ENCODE peak calls at places on chromosomes 7 and 10, in four cellular contexts. O is cardiac muscle cell, J is colonic mucosa, N is left ventricle myocardium inferior. S is an unnamed sample.

GRCh38 chr7:155104913-155105312 is 34.8 kb downstream of the HTR5A start:
- DNase-seq in O (no peak), J (peak; percentile 37), N (no peak), S (no peak)

GRCh38 chr10:30270247-30270646 is 78.8 kb downstream of the MTPAP start:
- DNase-seq in O (peak; percentile 14), J (no peak), N (no peak), S (no peak)

GRCh38 chr7:72343991-72344390 is 68.1 kb downstream of the CALN1 start:
- DNase-seq in O (no peak), J (no peak), N (no peak), S (no peak)

GRCh38 chr10:77513783-77514331 is 123.8 kb downstream of the KCNMA1 start:
- DNase-seq in O (peak; percentile 70), J (peak; percentile 32), N (no peak), S (no peak)

GRCh38 chr10:60479305-60480020 is 89.8 kb upstream of the ANK3 start:
- DNase-seq in O (no peak), J (no peak), N (no peak), S (no peak)

GRCh38 chr7:6160191-6160623 is 112.2 kb downstream of the CYTH3 start:
- DNase-seq in O (peak; percentile 88), J (peak; percentile 35), N (peak; percentile 69), S (peak; percentile 64)

GRCh38 chr10:124640538-124641231 is 103.5 kb downstream of the FAM53B start:
- DNase-seq in O (peak; percentile 11), J (no peak), N (no peak), S (no peak)

GRCh38 chr10:63765126-63765525 is 243.9 kb downstream of the REEP3 start:
- DNase-seq in O (no peak), J (no peak), N (no peak), S (no peak)

GRCh38 chr7:26440993-26441636 is 149.5 kb downstream of the SNX10 start:
- DNase-seq in O (no peak), J (no peak), N (no peak), S (no peak)

GRCh38 chr10:95229724-95230627 is 35.9 kb downstream of the ACSM6 start:
- DNase-seq in O (peak; percentile 94), J (no peak), N (no peak), S (no peak)

GRCh38 chr10:113103131-113103830 is 153.2 kb downstream of the TCF7L2 start:
- DNase-seq in O (peak; percentile 38), J (no peak), N (no peak), S (no peak)

GRCh38 chr7:131021902-131022301 is 287.9 kb upstream of the KLF14 start:
- DNase-seq in O (no peak), J (no peak), N (no peak), S (no peak)

GRCh38 chr7:6628045-6628444 is 9.1 kb upstream of the ZNF316 start:
- DNase-seq in O (no peak), J (no peak), N (no peak), S (no peak)

GRCh38 chr10:99906470-99906869 is 103.3 kb downstream of the DNMBP start:
- DNase-seq in O (peak; percentile 76), J (no peak), N (no peak), S (no peak)

GRCh38 chr7:106114735-106115383 is 2.7 kb upstream of the SYPL1 start:
- DNase-seq in O (no peak), J (no peak), N (no peak), S (no peak)

GRCh38 chr7:115822380-115822779 is 208.2 kb downstream of the TFEC start:
- DNase-seq in O (no peak), J (no peak), N (no peak), S (no peak)

GRCh38 chr7:2241580-2242540 is at the start of the genes MRM2 and NUDT1:
- DNase-seq in O (peak; percentile 77), J (peak; percentile 90), N (peak; percentile 85), S (peak; percentile 77)

GRCh38 chr10:49429458-49429857 is 33.6 kb upstream of the DRGX start:
- DNase-seq in O (no peak), J (no peak), N (no peak), S (no peak)

GRCh38 chr7:16695621-16696237 is 49.7 kb downstream of the BZW2 start:
- DNase-seq in O (peak; percentile 78), J (peak; percentile 55), N (no peak), S (no peak)

GRCh38 chr7:86846494-86847190 is 202.9 kb downstream of the GRM3 start:
- DNase-seq in O (no peak), J (peak; percentile 73), N (no peak), S (no peak)

GRCh38 chr10:100908378-100908777 is 4.4 kb upstream of the SLF2 start:
- DNase-seq in O (no peak), J (no peak), N (no peak), S (no peak)

GRCh38 chr7:69418865-69419670 is 179.2 kb upstream of the AUTS2 start:
- DNase-seq in O (no peak), J (no peak), N (no peak), S (no peak)

GRCh38 chr10:80699602-80700039 is 161.9 kb downstream of the SH2D4B start:
- DNase-seq in O (peak; percentile 73), J (peak; percentile 82), N (peak; percentile 74), S (peak; percentile 86)

GRCh38 chr7:40918701-40919271 is 784.0 kb downstream of the SUGCT start:
- DNase-seq in O (peak; percentile 34), J (no peak), N (no peak), S (no peak)

GRCh38 chr7:156224441-156225225 is 412.4 kb upstream of the SHH start:
- DNase-seq in O (no peak), J (no peak), N (no peak), S (no peak)

GRCh38 chr7:30975257-30975899 is 11.6 kb downstream of the GHRHR start:
- DNase-seq in O (no peak), J (peak; percentile 9), N (no peak), S (no peak)

GRCh38 chr7:99379043-99379577 is 4.6 kb downstream of the ARPC1B start:
- DNase-seq in O (peak; percentile 94), J (peak; percentile 54), N (peak; percentile 67), S (no peak)

GRCh38 chr10:59905735-59906416 is 480 bp downstream of the CCDC6 start:
- DNase-seq in O (no peak), J (no peak), N (no peak), S (no peak)

GRCh38 chr10:7239312-7239985 is 171.4 kb downstream of the SFMBT2 start:
- DNase-seq in O (no peak), J (no peak), N (no peak), S (no peak)

GRCh38 chr10:131874991-131875451 is 25.8 kb upstream of the PPP2R2D start:
- DNase-seq in O (peak; percentile 88), J (peak; percentile 72), N (peak; percentile 66), S (peak; percentile 64)

GRCh38 chr7:85074-85945 is 107.1 kb upstream of the FAM20C start:
- DNase-seq in O (peak; percentile 70), J (no peak), N (peak; percentile 44), S (no peak)

GRCh38 chr10:90175161-90175681 is 473.8 kb downstream of the KIF20B start:
- DNase-seq in O (peak; percentile 46), J (peak; percentile 18), N (peak; percentile 54), S (no peak)

GRCh38 chr10:30456262-30456661 is 22.3 kb downstream of the MAP3K8 start:
- DNase-seq in O (no peak), J (peak; percentile 44), N (peak; percentile 22), S (no peak)

GRCh38 chr7:141416691-141417268 is 134.4 kb upstream of the AGK start:
- DNase-seq in O (no peak), J (no peak), N (no peak), S (no peak)

GRCh38 chr10:36163827-36164226 is 521.7 kb upstream of the FZD8 start:
- DNase-seq in O (peak; percentile 47), J (no peak), N (no peak), S (no peak)
- H3K27ac ChIP-seq in O (peak overlapping the region; percentile 67), J (no peak overlapping the region), N (no peak overlapping the region), S (no peak overlapping the region)

DNA sequence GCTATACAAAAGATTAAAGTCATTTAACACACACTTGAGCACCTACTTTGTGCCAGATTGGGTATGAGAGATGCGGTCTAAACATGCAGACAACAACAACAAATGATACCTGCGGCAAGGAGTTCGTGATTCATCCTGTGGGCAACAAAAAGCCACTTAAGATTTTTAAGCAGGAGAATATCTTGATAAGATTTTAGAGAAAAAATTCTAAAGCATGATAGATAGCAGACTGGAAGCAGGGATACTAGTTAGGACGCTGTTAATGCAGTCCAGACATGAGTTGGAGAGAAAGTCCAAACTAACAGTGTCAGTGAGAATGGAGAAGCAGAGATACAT is 1.6 kb upstream of the KBTBD2 start:
- DNase-seq in O (no peak), J (no peak), N (no peak), S (no peak)
- H3K4me3 ChIP-seq in O (no peak overlapping the region), J (no peak overlapping the region), N (peak overlapping the region; percentile 84), S (no peak overlapping the region)

GRCh38 chr7:66810716-66811115 is 70.2 kb downstream of the RABGEF1 start:
- DNase-seq in O (no peak), J (no peak), N (no peak), S (no peak)
- H3K27ac ChIP-seq in O (no peak overlapping the region), J (no peak overlapping the region), N (no peak overlapping the region), S (no peak overlapping the region)

GRCh38 chr10:82953909-82954308 is 1078.9 kb downstream of the NRG3 start:
- DNase-seq in O (no peak), J (no peak), N (no peak), S (no peak)
- H3K4me3 ChIP-seq in O (no peak overlapping the region), J (no peak overlapping the region), N (no peak overlapping the region), S (no peak overlapping the region)

GRCh38 chr10:42971251-42971599 is 105.6 kb upstream of the RET start:
- DNase-seq in O (no peak), J (no peak), N (no peak), S (no peak)

GRCh38 chr10:42972946-42973345 is 103.9 kb upstream of the RET start:
- DNase-seq in O (no peak), J (no peak), N (no peak), S (no peak)

GRCh38 chr10:42969909-42970308 is 107.0 kb upstream of the RET start:
- DNase-seq in O (no peak), J (no peak), N (no peak), S (no peak)

GRCh38 chr10:42970451-42971250 is 106.2 kb upstream of the RET start:
- DNase-seq in O (no peak), J (peak; percentile 11), N (no peak), S (peak; percentile 5)

GRCh38 chr10:42969147-42969546 is 107.7 kb upstream of the RET start:
- DNase-seq in O (no peak), J (peak; percentile 9), N (no peak), S (no peak)
- H3K27ac ChIP-seq in O (no peak overlapping the region), J (no peak overlapping the region), N (no peak overlapping the region), S (no peak overlapping the region)

S was measured in dorsolateral prefrontal cortex.